ENCODE peak calls at places on chromosome 13, in four cellular contexts. T is iPS-NIHi11, O is MV-4-11, G is prostate gland. N is an unnamed sample.

GRCh38 chr13:90868321-90868920 is 479.1 kb upstream of the MIR17HG start:
- DNase-seq in T (no peak), G (no peak), O (peak; percentile 12), N (no peak)

GRCh38 chr13:52085416-52085815 is 43.5 kb downstream of the NEK5 start:
- DNase-seq in G (no peak), O (no peak), T (no peak), N (no peak)

GRCh38 chr13:110391273-110391672 is 84.2 kb downstream of the COL4A2 start:
- DNase-seq in O (no peak), T (no peak), G (no peak), N (no peak)

GRCh38 chr13:110560606-110561334 is 752 bp downstream of the RAB20 start:
- DNase-seq in O (peak; percentile 28), T (peak; percentile 81), G (no peak), N (no peak)

GRCh38 chr13:82358284-82358683 is 1524.0 kb downstream of the SLITRK1 start:
- DNase-seq in G (no peak), O (no peak), T (no peak), N (no peak)

GRCh38 chr13:114118086-114118762 is 14.2 kb downstream of the RASA3 start:
- DNase-seq in O (no peak), G (no peak), T (no peak), N (no peak)

GRCh38 chr13:80975903-80976302 is 635.0 kb upstream of the SPRY2 start:
- DNase-seq in T (no peak), O (no peak), G (no peak), N (no peak)

GRCh38 chr13:43124495-43124894 is 101.1 kb downstream of the DNAJC15 start:
- DNase-seq in T (no peak), G (no peak), O (no peak), N (no peak)

GRCh38 chr13:44758595-44759221 is 182.6 kb upstream of the TSC22D1 start:
- DNase-seq in T (no peak), G (peak; percentile 15), O (no peak), N (no peak)

GRCh38 chr13:76853481-76853880 is 32.7 kb downstream of the KCTD12 start:
- DNase-seq in T (no peak), G (no peak), O (no peak), N (no peak)

N was measured in LNCaP clone FGC.